ENCODE peak calls at places on chromosomes 4 and X, in six cellular contexts. One of them, this sample, is unnamed. For H3K79me1, the result is how much of the 10 kb centered on the place peaks cover.

GRCh38 chrX:13488706-13489105 is 80.7 kb upstream of the EGFL6 start:
- DNase-seq in H1: no peak
- DNase-seq in H9: no peak
- DNase-seq in mesendoderm: no peak
- DNase-seq in IMR-90: no peak
- DNase-seq in neuronal stem cell: no peak
- DNase-seq in this sample: no peak

GRCh38 chr4:48645225-48645794 is 134.8 kb downstream of the FRYL start:
- DNase-seq in IMR-90: no peak
- DNase-seq in H9: no peak
- DNase-seq in mesendoderm: no peak
- DNase-seq in H1: no peak
- DNase-seq in neuronal stem cell: no peak
- DNase-seq in this sample: no peak

GRCh38 chr4:187069398-187069797 is 345.7 kb upstream of the FAT1 start:
- DNase-seq in neuronal stem cell: no peak
- DNase-seq in H9: no peak
- DNase-seq in H1: no peak
- DNase-seq in mesendoderm: no peak
- DNase-seq in IMR-90: no peak
- DNase-seq in this sample: no peak

GRCh38 chrX:27715610-27716009 is 92.2 kb upstream of the MAGEB10 start:
- DNase-seq in H9: no peak
- DNase-seq in H1: no peak
- DNase-seq in IMR-90: no peak
- DNase-seq in neuronal stem cell: no peak
- DNase-seq in mesendoderm: no peak
- DNase-seq in this sample: no peak

GRCh38 chr4:173410106-173410505 is 11.2 kb upstream of the SCRG1 start:
- DNase-seq in H1: no peak
- DNase-seq in IMR-90: no peak
- DNase-seq in neuronal stem cell: no peak
- DNase-seq in H9: no peak
- DNase-seq in mesendoderm: no peak
- DNase-seq in this sample: no peak

GRCh38 chrX:74420194-74421035 is 878 bp upstream of the SLC16A2 start:
- DNase-seq in H1: peak
- DNase-seq in H9: peak
- DNase-seq in neuronal stem cell: peak
- DNase-seq in mesendoderm: peak
- DNase-seq in IMR-90: peak
- DNase-seq in this sample: peak

GRCh38 chr4:135741583-135741982 is 1540.0 kb upstream of the PABPC4L start:
- DNase-seq in mesendoderm: no peak
- DNase-seq in H9: no peak
- DNase-seq in neuronal stem cell: no peak
- DNase-seq in IMR-90: no peak
- DNase-seq in H1: no peak
- DNase-seq in this sample: no peak

GRCh38 chr4:2954358-2955185 is 8.6 kb downstream of the NOP14 start:
- DNase-seq in mesendoderm: peak
- DNase-seq in H9: peak
- DNase-seq in H1: no peak
- DNase-seq in IMR-90: no peak
- DNase-seq in neuronal stem cell: no peak
- DNase-seq in this sample: no peak

GRCh38 chr4:153988446-153988845 is 199.6 kb upstream of the SFRP2 start:
- DNase-seq in mesendoderm: no peak
- DNase-seq in IMR-90: no peak
- DNase-seq in neuronal stem cell: no peak
- DNase-seq in H9: no peak
- DNase-seq in H1: no peak
- DNase-seq in this sample: peak
- H3K18ac ChIP-seq in mesendoderm: no peak
- H3K18ac ChIP-seq in IMR-90: no peak
- H3K18ac ChIP-seq in neuronal stem cell: no peak
- H3K18ac ChIP-seq in H9: no peak
- H3K18ac ChIP-seq in H1: no peak
- H3K18ac ChIP-seq in this sample: no peak

GRCh38 chr4:1577818-1578217 is 106.3 kb downstream of the FAM53A start:
- DNase-seq in IMR-90: no peak
- DNase-seq in neuronal stem cell: no peak
- DNase-seq in mesendoderm: no peak
- DNase-seq in H9: no peak
- DNase-seq in H1: no peak
- DNase-seq in this sample: no peak
- H3K79me1 ChIP-seq in IMR-90: under half
- H3K79me1 ChIP-seq in neuronal stem cell: under half
- H3K79me1 ChIP-seq in mesendoderm: under half
- H3K79me1 ChIP-seq in H9: under half
- H3K79me1 ChIP-seq in H1: under half
- H3K79me1 ChIP-seq in this sample: under half

DNA sequence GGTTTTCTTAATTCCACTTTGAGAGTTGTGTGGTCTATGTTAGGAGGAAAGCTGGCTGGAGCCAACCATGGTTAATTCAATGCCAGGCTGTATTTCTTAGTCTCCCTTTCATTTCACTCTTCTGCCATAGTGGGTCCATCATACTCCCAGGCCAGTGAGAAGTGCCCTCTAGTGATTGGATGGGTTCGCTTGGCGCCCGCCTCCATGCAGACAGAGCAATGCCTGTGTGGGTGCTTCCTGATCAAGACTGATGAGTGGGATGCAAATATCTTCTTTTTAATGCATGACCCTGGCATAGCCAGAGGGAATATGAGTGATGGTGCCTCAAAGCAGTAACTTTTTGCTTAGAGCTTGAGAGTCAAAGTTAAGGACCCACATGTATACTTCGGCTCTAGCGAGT is 6.4 kb downstream of the BMX start:
- DNase-seq in mesendoderm: no peak
- DNase-seq in H1: no peak
- DNase-seq in IMR-90: no peak
- DNase-seq in neuronal stem cell: no peak
- DNase-seq in H9: peak
- DNase-seq in this sample: no peak
- H2BK15ac ChIP-seq in mesendoderm: no peak
- H2BK15ac ChIP-seq in H1: no peak
- H2BK15ac ChIP-seq in IMR-90: no peak
- H2BK15ac ChIP-seq in neuronal stem cell: no peak
- H2BK15ac ChIP-seq in H9: no peak
- H2BK15ac ChIP-seq in this sample: no peak

DNA sequence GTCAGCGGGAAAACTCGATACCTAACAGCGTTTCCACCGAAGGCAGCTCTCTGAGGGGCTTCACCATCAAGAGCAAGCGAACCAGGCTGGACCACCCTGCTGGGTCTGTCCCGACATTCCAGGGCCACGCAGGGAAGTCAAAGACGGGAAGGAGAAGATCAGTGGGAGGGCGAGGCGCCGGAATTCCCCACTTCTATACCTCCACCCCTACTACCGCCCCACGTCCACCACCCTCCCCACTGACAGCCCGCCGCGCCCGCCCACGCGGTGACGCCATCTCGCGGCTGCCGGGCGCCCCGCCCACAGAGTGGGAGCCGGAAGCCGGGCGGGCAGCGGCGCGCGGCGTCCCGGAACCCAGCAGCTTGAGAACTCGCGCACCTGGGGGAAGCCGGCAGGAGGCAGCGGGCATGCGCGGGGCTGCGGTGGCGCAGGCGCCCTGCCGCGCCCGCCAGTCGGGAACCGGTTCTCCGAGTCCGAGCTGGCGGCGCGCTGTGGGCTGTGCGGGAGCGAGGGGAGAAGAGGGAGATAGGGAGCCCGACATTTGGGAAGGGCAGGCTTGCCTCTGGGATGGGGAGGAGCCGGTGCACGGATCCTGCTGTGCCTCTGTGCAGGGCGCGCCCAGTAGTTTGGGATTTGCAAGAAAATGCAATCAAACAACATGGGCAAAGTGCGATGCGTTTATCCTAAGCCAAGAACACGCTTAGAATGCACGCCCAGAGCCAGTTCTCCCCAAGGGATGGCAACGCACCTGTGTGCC is 3.2 kb upstream of the STIM2 start:
- DNase-seq in IMR-90: peak
- DNase-seq in neuronal stem cell: peak
- DNase-seq in mesendoderm: peak
- DNase-seq in H9: peak
- DNase-seq in H1: peak
- DNase-seq in this sample: peak
- H3K18ac ChIP-seq in IMR-90: peak
- H3K18ac ChIP-seq in neuronal stem cell: peak
- H3K18ac ChIP-seq in mesendoderm: peak
- H3K18ac ChIP-seq in H9: no peak
- H3K18ac ChIP-seq in H1: peak
- H3K18ac ChIP-seq in this sample: peak

GRCh38 chr4:8534601-8535000 is 45.6 kb upstream of the GPR78 start:
- DNase-seq in H1: no peak
- DNase-seq in H9: no peak
- DNase-seq in IMR-90: no peak
- DNase-seq in neuronal stem cell: no peak
- DNase-seq in mesendoderm: peak
- DNase-seq in this sample: no peak

GRCh38 chr4:8536467-8536866 is 43.7 kb upstream of the GPR78 start:
- DNase-seq in mesendoderm: no peak
- DNase-seq in H9: no peak
- DNase-seq in neuronal stem cell: no peak
- DNase-seq in IMR-90: no peak
- DNase-seq in H1: no peak
- DNase-seq in this sample: no peak

GRCh38 chr4:8532245-8532781 is 47.9 kb upstream of the GPR78 start:
- DNase-seq in H1: no peak
- DNase-seq in mesendoderm: peak
- DNase-seq in neuronal stem cell: no peak
- DNase-seq in H9: no peak
- DNase-seq in IMR-90: no peak
- DNase-seq in this sample: no peak

GRCh38 chr4:8533274-8533865 is 46.8 kb upstream of the GPR78 start:
- DNase-seq in neuronal stem cell: no peak
- DNase-seq in mesendoderm: no peak
- DNase-seq in H9: no peak
- DNase-seq in IMR-90: no peak
- DNase-seq in H1: no peak
- DNase-seq in this sample: no peak

GRCh38 chr4:8534129-8534528 is 46.1 kb upstream of the GPR78 start:
- DNase-seq in mesendoderm: peak
- DNase-seq in H9: peak
- DNase-seq in IMR-90: peak
- DNase-seq in H1: peak
- DNase-seq in neuronal stem cell: no peak
- DNase-seq in this sample: peak
- H3K79me1 ChIP-seq in mesendoderm: under half
- H3K79me1 ChIP-seq in H9: under half
- H3K79me1 ChIP-seq in IMR-90: under half
- H3K79me1 ChIP-seq in H1: under half
- H3K79me1 ChIP-seq in neuronal stem cell: under half
- H3K79me1 ChIP-seq in this sample: under half

DNA sequence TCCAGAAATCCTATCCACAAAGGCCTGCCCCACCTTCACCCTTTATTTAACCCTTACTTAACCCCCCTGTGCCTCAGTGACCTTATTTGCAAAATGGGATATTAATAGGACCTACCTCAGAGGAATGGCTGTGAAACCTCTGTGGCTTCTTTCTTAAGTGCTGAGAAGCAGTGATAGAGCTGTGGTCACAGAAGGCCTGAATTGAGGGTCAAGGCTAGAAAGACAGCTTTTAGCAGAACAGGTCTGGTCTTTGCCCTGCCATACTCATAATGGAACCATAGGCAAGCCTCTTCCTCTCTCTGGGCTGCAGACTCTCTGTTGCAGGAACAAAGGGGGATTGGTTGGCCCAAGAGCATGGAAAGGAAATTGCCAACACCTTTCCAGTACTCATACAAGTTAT is 63.5 kb upstream of the MAMLD1 start:
- DNase-seq in mesendoderm: no peak
- DNase-seq in H9: no peak
- DNase-seq in neuronal stem cell: no peak
- DNase-seq in H1: no peak
- DNase-seq in IMR-90: no peak
- DNase-seq in this sample: no peak
- H2BK15ac ChIP-seq in mesendoderm: no peak
- H2BK15ac ChIP-seq in H9: no peak
- H2BK15ac ChIP-seq in neuronal stem cell: no peak
- H2BK15ac ChIP-seq in H1: no peak
- H2BK15ac ChIP-seq in IMR-90: no peak
- H2BK15ac ChIP-seq in this sample: no peak

DNA sequence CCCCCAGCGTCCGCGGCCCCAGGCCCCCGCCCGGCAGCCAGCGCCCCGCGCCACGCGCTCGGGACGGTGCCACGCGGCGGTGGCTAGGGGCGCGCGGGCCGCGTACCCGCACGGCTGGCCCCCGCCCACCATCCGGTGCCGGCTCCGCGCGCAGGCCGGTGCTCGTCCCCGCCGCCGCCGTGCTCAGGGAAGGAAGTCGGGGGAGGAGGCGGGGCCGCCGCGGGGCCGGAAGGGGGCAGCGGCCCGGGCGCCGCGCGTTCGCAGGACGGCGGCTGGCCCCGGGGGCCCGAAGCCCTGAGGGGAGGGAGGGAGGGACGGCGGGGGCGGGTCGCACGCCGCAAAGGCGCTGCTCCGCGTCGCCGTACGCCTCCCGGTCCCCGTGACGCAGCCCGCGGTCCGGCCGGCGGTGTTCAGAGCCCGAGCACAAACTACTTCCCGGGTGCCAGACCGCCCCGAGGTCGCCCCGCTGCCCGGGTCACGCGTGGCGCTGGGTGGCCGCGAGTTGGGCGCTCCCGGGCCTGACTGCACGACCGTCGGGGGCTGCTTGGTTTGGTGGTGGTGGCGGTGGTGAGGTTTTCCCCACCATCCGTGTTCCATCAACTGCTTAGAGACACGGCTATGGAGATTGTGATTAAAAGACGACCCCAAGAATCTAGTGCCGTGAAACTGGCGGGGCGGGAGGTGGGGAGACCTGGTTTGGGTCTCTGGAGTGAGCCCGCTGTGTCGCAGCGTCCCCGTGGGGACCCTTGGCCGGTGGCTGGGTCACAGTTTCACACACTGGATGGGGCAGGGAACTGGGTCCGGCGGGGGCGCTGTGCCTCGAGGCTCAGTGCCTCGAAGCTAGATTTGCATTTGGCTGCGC is at the start of gene DCTD:
- DNase-seq in IMR-90: peak
- DNase-seq in mesendoderm: peak
- DNase-seq in H9: peak
- DNase-seq in neuronal stem cell: peak
- DNase-seq in H1: no peak
- DNase-seq in this sample: peak
- H3K18ac ChIP-seq in IMR-90: peak
- H3K18ac ChIP-seq in mesendoderm: peak
- H3K18ac ChIP-seq in H9: peak
- H3K18ac ChIP-seq in neuronal stem cell: peak
- H3K18ac ChIP-seq in H1: peak
- H3K18ac ChIP-seq in this sample: peak

GRCh38 chr4:140253556-140254027 is 99.6 kb upstream of the MAML3 start:
- DNase-seq in H9: no peak
- DNase-seq in H1: no peak
- DNase-seq in neuronal stem cell: no peak
- DNase-seq in IMR-90: no peak
- DNase-seq in mesendoderm: no peak
- DNase-seq in this sample: no peak
- H3K79me1 ChIP-seq in H9: under half
- H3K79me1 ChIP-seq in H1: under half
- H3K79me1 ChIP-seq in neuronal stem cell: under half
- H3K79me1 ChIP-seq in IMR-90: under half
- H3K79me1 ChIP-seq in mesendoderm: under half
- H3K79me1 ChIP-seq in this sample: under half